ENCODE peak calls at places on chromosomes 2 and 18, in seven cellular contexts. One of them, this sample, is unnamed.

GRCh38 chr2:97728091-97728596 is 14.8 kb downstream of the ZAP70 start:
- DNase-seq in H1: no peak
- DNase-seq in A549: no peak
- DNase-seq in ovary: no peak
- DNase-seq in HepG2: no peak
- DNase-seq in SK-N-SH: no peak
- DNase-seq in stomach: no peak
- DNase-seq in this sample: no peak

GRCh38 chr2:207749873-207750272 is 19.8 kb downstream of the FZD5 start:
- DNase-seq in A549: no peak
- DNase-seq in SK-N-SH: no peak
- DNase-seq in H1: no peak
- DNase-seq in HepG2: no peak
- DNase-seq in stomach: no peak
- DNase-seq in ovary: no peak
- DNase-seq in this sample: no peak

GRCh38 chr2:23533014-23533730 is 148.2 kb downstream of the KLHL29 start:
- DNase-seq in HepG2: no peak
- DNase-seq in SK-N-SH: no peak
- DNase-seq in A549: no peak
- DNase-seq in H1: peak; percentile 55
- DNase-seq in stomach: no peak
- DNase-seq in ovary: no peak
- DNase-seq in this sample: no peak

GRCh38 chr2:12008425-12009061 is 262.1 kb downstream of the LPIN1 start:
- DNase-seq in A549: peak; percentile 29
- DNase-seq in SK-N-SH: no peak
- DNase-seq in HepG2: no peak
- DNase-seq in stomach: no peak
- DNase-seq in ovary: no peak
- DNase-seq in H1: no peak
- DNase-seq in this sample: no peak

GRCh38 chr2:37896319-37896718 is 28.8 kb upstream of the RMDN2 start:
- DNase-seq in H1: no peak
- DNase-seq in SK-N-SH: peak; percentile 33
- DNase-seq in stomach: no peak
- DNase-seq in ovary: no peak
- DNase-seq in HepG2: peak; percentile 56
- DNase-seq in A549: peak; percentile 35
- DNase-seq in this sample: no peak

GRCh38 chr2:176356251-176356650 is 87.0 kb downstream of the MTX2 start:
- DNase-seq in HepG2: no peak
- DNase-seq in SK-N-SH: no peak
- DNase-seq in stomach: no peak
- DNase-seq in H1: no peak
- DNase-seq in A549: no peak
- DNase-seq in ovary: no peak
- DNase-seq in this sample: no peak

GRCh38 chr2:28683100-28683706 is 68.4 kb upstream of the PPP1CB start:
- DNase-seq in stomach: peak; percentile 83
- DNase-seq in A549: peak; percentile 52
- DNase-seq in H1: peak; percentile 48
- DNase-seq in ovary: peak; percentile 78
- DNase-seq in SK-N-SH: no peak
- DNase-seq in HepG2: peak; percentile 42
- DNase-seq in this sample: peak; percentile 42

GRCh38 chr2:108128226-108128786 is 111.5 kb upstream of the SULT1C3 start:
- DNase-seq in H1: no peak
- DNase-seq in ovary: no peak
- DNase-seq in SK-N-SH: no peak
- DNase-seq in stomach: no peak
- DNase-seq in A549: no peak
- DNase-seq in HepG2: no peak
- DNase-seq in this sample: no peak

GRCh38 chr2:134490535-134490934 is 228.3 kb downstream of the TMEM163 start:
- DNase-seq in HepG2: no peak
- DNase-seq in ovary: no peak
- DNase-seq in A549: no peak
- DNase-seq in SK-N-SH: no peak
- DNase-seq in H1: no peak
- DNase-seq in stomach: no peak
- DNase-seq in this sample: no peak

GRCh38 chr2:181955010-181955409 is 30.6 kb upstream of the PPP1R1C start:
- DNase-seq in ovary: no peak
- DNase-seq in A549: peak; percentile 54
- DNase-seq in HepG2: no peak
- DNase-seq in H1: no peak
- DNase-seq in stomach: no peak
- DNase-seq in SK-N-SH: no peak
- DNase-seq in this sample: no peak

GRCh38 chr2:190159453-190159852 is 96.9 kb upstream of the MSTN start:
- DNase-seq in stomach: no peak
- DNase-seq in H1: no peak
- DNase-seq in ovary: no peak
- DNase-seq in A549: no peak
- DNase-seq in SK-N-SH: no peak
- DNase-seq in HepG2: no peak
- DNase-seq in this sample: peak; percentile 70

GRCh38 chr18:31497711-31498449 is at the start of gene DSG2:
- DNase-seq in stomach: peak; percentile 86
- DNase-seq in H1: peak; percentile 91
- DNase-seq in A549: peak; percentile 63
- DNase-seq in HepG2: peak; percentile 43
- DNase-seq in ovary: peak; percentile 72
- DNase-seq in SK-N-SH: peak; percentile 72
- DNase-seq in this sample: no peak

GRCh38 chr2:196463706-196464105 is 175.8 kb upstream of the CCDC150 start:
- DNase-seq in SK-N-SH: no peak
- DNase-seq in HepG2: no peak
- DNase-seq in H1: no peak
- DNase-seq in A549: no peak
- DNase-seq in ovary: no peak
- DNase-seq in stomach: no peak
- DNase-seq in this sample: no peak

GRCh38 chr2:110931648-110932047 is 189.1 kb upstream of the BCL2L11 start:
- DNase-seq in A549: no peak
- DNase-seq in H1: no peak
- DNase-seq in SK-N-SH: no peak
- DNase-seq in ovary: no peak
- DNase-seq in HepG2: no peak
- DNase-seq in stomach: no peak
- DNase-seq in this sample: no peak

GRCh38 chr2:231926180-231926741 is at the start of gene NPPC:
- DNase-seq in SK-N-SH: peak; percentile 93
- DNase-seq in stomach: peak; percentile 34
- DNase-seq in ovary: peak; percentile 49
- DNase-seq in HepG2: peak; percentile 62
- DNase-seq in A549: peak; percentile 72
- DNase-seq in H1: peak; percentile 84
- DNase-seq in this sample: no peak

GRCh38 chr2:98445708-98446577 is 1.3 kb downstream of the INPP4A start:
- DNase-seq in SK-N-SH: peak; percentile 42
- DNase-seq in H1: no peak
- DNase-seq in A549: no peak
- DNase-seq in ovary: no peak
- DNase-seq in HepG2: no peak
- DNase-seq in stomach: no peak
- DNase-seq in this sample: no peak

GRCh38 chr18:58505181-58505580 is 123.7 kb downstream of the ALPK2 start:
- DNase-seq in H1: no peak
- DNase-seq in A549: no peak
- DNase-seq in HepG2: no peak
- DNase-seq in stomach: no peak
- DNase-seq in ovary: no peak
- DNase-seq in SK-N-SH: no peak
- DNase-seq in this sample: no peak

GRCh38 chr2:10707831-10708230 is 13.6 kb upstream of the ATP6V1C2 start:
- DNase-seq in stomach: no peak
- DNase-seq in HepG2: no peak
- DNase-seq in H1: no peak
- DNase-seq in SK-N-SH: no peak
- DNase-seq in ovary: no peak
- DNase-seq in A549: no peak
- DNase-seq in this sample: no peak

DNA sequence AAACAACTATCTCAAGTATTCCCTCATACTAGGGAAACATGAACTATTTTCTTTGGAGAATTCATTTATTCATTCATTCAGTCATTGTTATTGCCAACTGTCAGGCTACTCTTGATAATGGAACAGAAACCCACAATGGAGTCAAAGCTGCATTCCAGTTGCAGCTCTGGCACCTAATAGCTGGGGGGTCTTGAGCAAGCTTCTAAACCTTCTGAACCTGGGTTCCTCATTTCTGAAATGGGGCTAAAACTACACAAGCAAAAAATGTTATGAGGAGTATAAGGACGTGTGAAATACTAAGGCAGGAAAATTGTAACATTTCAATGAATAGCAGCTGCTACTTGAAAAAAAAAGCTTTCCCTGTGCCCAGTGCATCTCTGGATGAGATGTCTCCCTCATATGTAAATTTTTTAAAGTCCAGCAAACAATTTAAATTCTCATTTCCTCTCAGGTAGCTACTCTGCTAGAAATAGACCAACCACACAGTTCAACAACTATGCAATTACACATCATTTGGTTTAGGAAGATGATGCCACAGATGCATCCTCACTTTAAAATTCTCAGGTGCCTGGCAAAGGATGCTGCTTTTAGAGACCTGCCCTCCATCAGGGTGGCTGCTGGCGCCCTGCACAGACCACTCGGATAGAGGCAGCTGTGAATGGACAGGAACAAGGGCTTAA is 38.5 kb downstream of the SPRED2 start:
- DNase-seq in SK-N-SH: no peak
- DNase-seq in H1: no peak
- DNase-seq in stomach: no peak
- DNase-seq in A549: no peak
- DNase-seq in ovary: no peak
- DNase-seq in HepG2: no peak
- DNase-seq in this sample: no peak
- H3K27ac ChIP-seq in SK-N-SH: no peak overlapping the region
- H3K27ac ChIP-seq in H1: no peak overlapping the region
- H3K27ac ChIP-seq in stomach: no peak overlapping the region
- H3K27ac ChIP-seq in A549: no peak overlapping the region
- H3K27ac ChIP-seq in ovary: no peak overlapping the region
- H3K27ac ChIP-seq in HepG2: no peak overlapping the region
- H3K27ac ChIP-seq in this sample: no peak overlapping the region

GRCh38 chr2:155412599-155412998 is 714.1 kb downstream of the KCNJ3 start:
- DNase-seq in stomach: no peak
- DNase-seq in A549: no peak
- DNase-seq in SK-N-SH: no peak
- DNase-seq in H1: no peak
- DNase-seq in ovary: no peak
- DNase-seq in HepG2: no peak
- DNase-seq in this sample: no peak
- TF ChIP-seq EP300 in stomach: no peak
- TF ChIP-seq EP300 in A549: no peak
- TF ChIP-seq EP300 in SK-N-SH: no peak
- TF ChIP-seq EP300 in H1: no peak
- TF ChIP-seq EP300 in ovary: no peak
- TF ChIP-seq EP300 in HepG2: no peak
- TF ChIP-seq EP300 in this sample: no peak

DNA sequence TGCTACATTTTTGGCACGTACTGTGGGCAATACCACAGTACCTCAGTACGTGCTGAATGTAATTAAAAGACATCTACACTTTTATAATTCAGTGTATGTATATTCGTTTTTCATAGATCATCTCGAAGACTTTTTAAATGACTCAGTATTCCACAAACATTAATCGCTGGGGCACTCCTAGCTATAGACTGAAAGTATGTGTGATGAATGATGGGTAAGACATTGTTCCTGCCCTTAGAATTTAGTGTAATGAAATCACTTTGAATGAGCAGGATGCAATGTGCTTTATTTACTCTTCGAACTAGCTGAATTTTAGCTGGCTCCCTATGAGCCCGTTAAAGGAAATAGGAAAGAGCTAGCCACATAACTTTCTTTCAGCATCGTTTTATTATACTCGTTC is 245.6 kb upstream of the RASGRP3 start:
- DNase-seq in H1: no peak
- DNase-seq in SK-N-SH: no peak
- DNase-seq in ovary: no peak
- DNase-seq in HepG2: no peak
- DNase-seq in stomach: no peak
- DNase-seq in A549: peak; percentile 58
- DNase-seq in this sample: no peak
- H3K4me3 ChIP-seq in H1: no peak overlapping the region
- H3K4me3 ChIP-seq in SK-N-SH: no peak overlapping the region
- H3K4me3 ChIP-seq in ovary: no peak overlapping the region
- H3K4me3 ChIP-seq in HepG2: no peak overlapping the region
- H3K4me3 ChIP-seq in stomach: no peak overlapping the region
- H3K4me3 ChIP-seq in A549: peak overlapping the region; percentile 1
- H3K4me3 ChIP-seq in this sample: no peak overlapping the region

DNA sequence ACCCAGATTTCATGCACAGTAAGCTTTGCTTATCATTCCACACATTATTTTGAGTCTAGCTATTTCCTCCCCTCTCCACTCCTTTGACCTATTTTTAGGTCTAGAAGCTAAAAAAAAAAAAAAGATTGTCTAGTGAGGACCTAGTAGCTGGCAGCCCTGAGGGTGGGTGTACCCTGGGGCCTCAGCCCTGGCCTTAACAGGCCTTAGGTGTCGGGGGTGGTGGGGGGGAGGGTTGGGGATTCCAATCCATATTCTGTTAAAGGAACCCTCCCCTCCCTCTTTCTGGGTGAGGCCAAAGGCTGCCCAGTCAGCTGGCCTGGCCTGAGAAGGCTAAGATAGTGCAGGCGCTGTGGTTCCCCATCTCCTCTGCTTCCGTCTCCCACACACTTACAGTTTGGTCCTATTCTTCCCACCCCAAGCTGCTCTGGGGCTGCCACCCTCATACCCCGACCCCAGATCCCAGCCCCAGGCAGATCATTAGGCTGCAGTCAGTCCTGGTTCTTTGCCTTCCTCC is 65.5 kb upstream of the HK2 start:
- DNase-seq in stomach: no peak
- DNase-seq in A549: no peak
- DNase-seq in ovary: no peak
- DNase-seq in HepG2: no peak
- DNase-seq in SK-N-SH: no peak
- DNase-seq in H1: no peak
- DNase-seq in this sample: no peak
- H3K27ac ChIP-seq in stomach: no peak overlapping the region
- H3K27ac ChIP-seq in A549: no peak overlapping the region
- H3K27ac ChIP-seq in ovary: no peak overlapping the region
- H3K27ac ChIP-seq in HepG2: no peak overlapping the region
- H3K27ac ChIP-seq in SK-N-SH: peak overlapping the region; percentile 39
- H3K27ac ChIP-seq in H1: no peak overlapping the region
- H3K27ac ChIP-seq in this sample: no peak overlapping the region

GRCh38 chr2:58686757-58687156 is 445.6 kb upstream of the FANCL start:
- DNase-seq in stomach: no peak
- DNase-seq in A549: no peak
- DNase-seq in SK-N-SH: no peak
- DNase-seq in H1: no peak
- DNase-seq in HepG2: no peak
- DNase-seq in ovary: no peak
- DNase-seq in this sample: no peak

DNA sequence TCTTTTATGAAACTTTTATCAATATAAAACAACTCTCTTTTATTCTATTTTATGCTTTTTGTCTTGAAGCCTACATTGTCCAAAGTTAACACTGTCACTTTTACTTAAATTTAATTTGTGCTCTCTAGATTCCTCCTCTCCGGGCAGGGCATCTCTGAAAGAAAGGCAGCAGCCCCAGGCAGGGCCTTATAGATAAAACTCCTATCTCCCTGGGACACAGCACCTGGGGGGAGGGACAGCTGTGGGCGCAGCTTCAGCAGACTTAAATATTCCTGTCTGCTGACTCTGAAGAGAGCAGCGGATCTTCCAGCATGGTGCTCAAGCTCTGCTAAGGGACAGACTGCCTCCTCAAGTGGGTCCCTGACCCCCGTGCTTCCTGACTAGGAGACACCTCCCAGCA is 447.7 kb upstream of the FANCL start:
- DNase-seq in HepG2: no peak
- DNase-seq in H1: no peak
- DNase-seq in A549: no peak
- DNase-seq in ovary: no peak
- DNase-seq in stomach: no peak
- DNase-seq in SK-N-SH: no peak
- DNase-seq in this sample: no peak
- TF ChIP-seq EP300 in HepG2: no peak
- TF ChIP-seq EP300 in H1: no peak
- TF ChIP-seq EP300 in A549: no peak
- TF ChIP-seq EP300 in ovary: no peak
- TF ChIP-seq EP300 in stomach: no peak
- TF ChIP-seq EP300 in SK-N-SH: no peak
- TF ChIP-seq EP300 in this sample: no peak